ENCODE peak calls at places on chromosomes 13 and 19, in four cellular contexts. C is heart right ventricle; L is activated effector memory CD4-positive, alpha-beta T cell treated with anti-CD3 and anti-CD28 coated beads, Interleukin-2, amount 50 U/mL, for 16 hours; T is head of caudate nucleus. D is an unnamed sample.

GRCh38 chr13:25770601-25771000 is 281.2 kb downstream of the SHISA2 start:
- DNase-seq in L (no peak), C (no peak), T (no peak), D (no peak)

GRCh38 chr19:43470288-43470687 is 4.9 kb upstream of the LYPD3 start:
- DNase-seq in C (no peak), L (peak), T (no peak), D (no peak)

GRCh38 chr19:52786078-52786463 is 520 bp downstream of the ZNF600 start:
- DNase-seq in C (no peak), T (no peak), L (no peak), D (peak)

GRCh38 chr13:98978280-98978679 is 416 bp upstream of the DOCK9 start:
- DNase-seq in L (no peak), T (no peak), C (no peak), D (no peak)

GRCh38 chr19:10421981-10422461 is 1.7 kb downstream of the PDE4A start:
- DNase-seq in L (no peak), T (no peak), C (no peak), D (no peak)

GRCh38 chr13:48320906-48321510 is 17.5 kb downstream of the RB1 start:
- DNase-seq in C (no peak), T (no peak), L (no peak), D (no peak)

GRCh38 chr19:4061683-4062575 is 4.8 kb downstream of the ZBTB7A start:
- DNase-seq in T (no peak), L (no peak), C (no peak), D (no peak)

GRCh38 chr13:113785051-113786010 is 26.3 kb downstream of the TMEM255B start:
- DNase-seq in L (peak), T (no peak), C (no peak), D (no peak)

GRCh38 chr13:21458816-21459701 is at the start of gene ZDHHC20:
- DNase-seq in L (peak), C (peak), T (peak), D (peak)

GRCh38 chr13:42832341-42833153 is 51.2 kb downstream of the FAM216B start:
- DNase-seq in L (no peak), C (peak), T (no peak), D (no peak)

GRCh38 chr13:33261426-33262068 is 24.0 kb downstream of the STARD13 start:
- DNase-seq in L (no peak), C (no peak), T (no peak), D (no peak)

GRCh38 chr13:65535360-65535759 is 1694.8 kb downstream of the PCDH9 start:
- DNase-seq in C (no peak), L (no peak), T (no peak), D (no peak)